ENCODE peak calls at places on chromosome 15, in five cellular contexts. X is spleen; M is kidney epithelial cell; J is CD8-positive, alpha-beta T cell; C is neuronal stem cell. G is an unnamed sample.

GRCh38 chr15:90059208-90059985 is 42.9 kb downstream of the IDH2 start:
- DNase-seq in X (peak; percentile 98), M (no peak), J (peak; percentile 45), C (no peak), G (peak; percentile 89)

GRCh38 chr15:35289029-35289617 is 204.0 kb upstream of the NANOGP8 start:
- DNase-seq in X (no peak), M (no peak), J (no peak), C (peak; percentile 35), G (no peak)

GRCh38 chr15:85988741-85989140 is 90.9 kb upstream of the AGBL1 start:
- DNase-seq in X (no peak), M (no peak), J (no peak), C (no peak), G (no peak)

GRCh38 chr15:93459396-93459795 is 370.4 kb upstream of the RGMA start:
- DNase-seq in X (no peak), M (no peak), J (no peak), C (no peak), G (no peak)

GRCh38 chr15:75194397-75194796 is 7.3 kb upstream of the C15orf39 start:
- DNase-seq in X (no peak), M (no peak), J (no peak), C (no peak), G (no peak)

GRCh38 chr15:92455271-92455670 is 61.6 kb downstream of the ST8SIA2 start:
- DNase-seq in X (no peak), M (no peak), J (no peak), C (no peak), G (no peak)

GRCh38 chr15:38559908-38560307 is 4.7 kb downstream of the RASGRP1 start:
- DNase-seq in X (no peak), M (no peak), J (no peak), C (no peak), G (no peak)

GRCh38 chr15:67121725-67122600 is 56.6 kb downstream of the SMAD3 start:
- DNase-seq in X (peak; percentile 20), M (no peak), J (no peak), C (no peak), G (no peak)

GRCh38 chr15:72944565-72944964 is 107.7 kb upstream of the NEO1 start:
- DNase-seq in X (no peak), M (no peak), J (no peak), C (no peak), G (no peak)

GRCh38 chr15:58036579-58036978 is 28.9 kb downstream of the ALDH1A2 start:
- DNase-seq in X (no peak), M (no peak), J (no peak), C (no peak), G (no peak)

GRCh38 chr15:93141373-93141790 is 52.4 kb upstream of the RGMA start:
- DNase-seq in X (no peak), M (no peak), J (peak; percentile 52), C (no peak), G (no peak)

GRCh38 chr15:52822475-52822874 is 32.3 kb upstream of the ONECUT1 start:
- DNase-seq in X (no peak), M (no peak), J (no peak), C (no peak), G (no peak)

GRCh38 chr15:47726399-47726823 is 9.1 kb downstream of the SEMA6D start:
- DNase-seq in X (no peak), M (peak; percentile 25), J (no peak), C (no peak), G (no peak)

GRCh38 chr15:92797168-92798052 is 102.7 kb upstream of the CHD2 start:
- DNase-seq in X (no peak), M (no peak), J (peak; percentile 53), C (peak; percentile 71), G (no peak)

GRCh38 chr15:58556541-58556940 is 124.8 kb downstream of the LIPC start:
- DNase-seq in X (no peak), M (no peak), J (no peak), C (no peak), G (no peak)

GRCh38 chr15:43749690-43750345 is 3.6 kb downstream of the PDIA3 start:
- DNase-seq in X (peak; percentile 82), M (no peak), J (peak; percentile 21), C (no peak), G (no peak)

GRCh38 chr15:89903015-89903857 is 9.4 kb upstream of the AP3S2 start:
- DNase-seq in X (no peak), M (no peak), J (no peak), C (no peak), G (no peak)

GRCh38 chr15:43204016-43204901 is 16.6 kb downstream of the EPB42 start:
- DNase-seq in X (no peak), M (no peak), J (peak; percentile 44), C (no peak), G (peak; percentile 58)

GRCh38 chr15:97346221-97346620 is 614.3 kb upstream of the ARRDC4 start:
- DNase-seq in X (no peak), M (no peak), J (no peak), C (no peak), G (no peak)

GRCh38 chr15:77568960-77569646 is 63.6 kb downstream of the LINGO1 start:
- DNase-seq in X (no peak), M (no peak), J (no peak), C (no peak), G (no peak)

GRCh38 chr15:78212546-78213424 is 21.6 kb downstream of the ACSBG1 start:
- DNase-seq in X (peak; percentile 53), M (peak; percentile 42), J (no peak), C (no peak), G (peak; percentile 79)

GRCh38 chr15:78374436-78375393 is 34.6 kb downstream of the CRABP1 start:
- DNase-seq in X (peak; percentile 59), M (no peak), J (no peak), C (no peak), G (no peak)

GRCh38 chr15:74873756-74874424 is 725 bp upstream of the SCAMP2 start:
- DNase-seq in X (no peak), M (no peak), J (peak; percentile 24), C (no peak), G (peak; percentile 24)

GRCh38 chr15:67902579-67902979 is 62.7 kb upstream of the RNU6-1 start:
- DNase-seq in X (no peak), M (no peak), J (no peak), C (no peak), G (no peak)

GRCh38 chr15:40590635-40591105 is 3.4 kb upstream of the KNL1 start:
- DNase-seq in X (no peak), M (no peak), J (no peak), C (no peak), G (no peak)

GRCh38 chr15:74988007-74988800 is 7.2 kb upstream of the SCAMP5 start:
- DNase-seq in X (peak; percentile 71), M (no peak), J (peak; percentile 25), C (no peak), G (no peak)

GRCh38 chr15:67037694-67038093 is 27.7 kb upstream of the SMAD3 start:
- DNase-seq in X (no peak), M (no peak), J (no peak), C (no peak), G (no peak)

GRCh38 chr15:58457466-58457965 is 25.7 kb downstream of the LIPC start:
- DNase-seq in X (no peak), M (no peak), J (no peak), C (no peak), G (no peak)

GRCh38 chr15:52252781-52253180 is 42.8 kb downstream of the MYO5C start:
- DNase-seq in X (no peak), M (peak; percentile 94), J (no peak), C (no peak), G (no peak)

GRCh38 chr15:66822106-66822505 is 120.1 kb downstream of the SMAD6 start:
- DNase-seq in X (no peak), M (no peak), J (no peak), C (no peak), G (no peak)

GRCh38 chr15:25094519-25094918 is 139.7 kb downstream of the SNRPN start:
- DNase-seq in X (peak; percentile 45), M (no peak), J (no peak), C (no peak), G (no peak)
- H3K36me3 ChIP-seq in X (peaks cover 100% of the 10 kb centered on the region), M (no peaks in the 10 kb centered on the region), J (peaks cover 60% of the 10 kb centered on the region), C (peaks cover 100% of the 10 kb centered on the region), G (peaks cover 96% of the 10 kb centered on the region)

GRCh38 chr15:30675126-30675525 is 49.2 kb downstream of the ARHGAP11B start:
- DNase-seq in X (no peak), M (no peak), J (no peak), C (no peak), G (no peak)

GRCh38 chr15:30671309-30671708 is 45.4 kb downstream of the ARHGAP11B start:
- DNase-seq in X (no peak), M (no peak), J (no peak), C (no peak), G (no peak)

GRCh38 chr15:30670056-30670455 is 44.1 kb downstream of the ARHGAP11B start:
- DNase-seq in X (no peak), M (no peak), J (no peak), C (no peak), G (no peak)
- H3K36me3 ChIP-seq in X (no peaks in the 10 kb centered on the region), M (no peaks in the 10 kb centered on the region), J (no peaks in the 10 kb centered on the region), C (peaks cover 84% of the 10 kb centered on the region), G (no peaks in the 10 kb centered on the region)

GRCh38 chr15:96273317-96274086 is 57.0 kb upstream of the NR2F2 start:
- DNase-seq in X (no peak), M (peak; percentile 99), J (no peak), C (no peak), G (no peak)

GRCh38 chr15:96272427-96272826 is 58.1 kb upstream of the NR2F2 start:
- DNase-seq in X (no peak), M (no peak), J (no peak), C (no peak), G (no peak)

GRCh38 chr15:96274698-96275097 is 55.8 kb upstream of the NR2F2 start:
- DNase-seq in X (no peak), M (no peak), J (no peak), C (no peak), G (no peak)

GRCh38 chr15:96276438-96277210 is 53.9 kb upstream of the NR2F2 start:
- DNase-seq in X (no peak), M (no peak), J (no peak), C (no peak), G (no peak)

GRCh38 chr15:96274087-96274440 is 56.4 kb upstream of the NR2F2 start:
- DNase-seq in X (no peak), M (no peak), J (no peak), C (no peak), G (no peak)
- H3K36me3 ChIP-seq in X (peaks cover 23% of the 10 kb centered on the region), M (peaks cover 1% of the 10 kb centered on the region), J (no peaks in the 10 kb centered on the region), C (peaks cover 51% of the 10 kb centered on the region), G (no peaks in the 10 kb centered on the region)

DNA sequence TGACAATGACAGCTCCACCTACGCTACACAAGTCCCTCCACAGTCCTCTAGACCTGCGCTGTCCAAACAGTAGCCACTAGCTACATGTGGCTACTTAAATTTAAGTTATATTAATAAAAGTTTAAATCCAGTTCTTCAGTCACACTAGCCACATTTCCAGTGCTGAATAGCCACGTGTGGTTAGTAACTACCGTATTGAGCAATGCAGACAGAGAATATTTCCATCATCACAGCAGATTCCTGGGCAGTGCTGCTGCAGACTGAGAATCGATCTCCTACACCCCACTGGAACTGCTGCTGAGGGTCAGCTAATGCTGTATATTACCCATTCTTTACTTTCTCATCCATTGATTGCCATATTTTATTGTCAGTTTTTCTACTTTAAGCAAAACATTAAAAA is 40.9 kb downstream of the HDC start:
- DNase-seq in X (no peak), M (no peak), J (no peak), C (no peak), G (no peak)
- H3K36me3 ChIP-seq in X (peaks cover 19% of the 10 kb centered on the region), M (no peaks in the 10 kb centered on the region), J (no peaks in the 10 kb centered on the region), C (no peaks in the 10 kb centered on the region), G (no peaks in the 10 kb centered on the region)

G was measured in heart left ventricle.